ENCODE peak calls at places on chromosomes 7 and 10, in four cellular contexts. D, R, Z and U are unnamed samples.

GRCh38 chr7:99355098-99355497 is 19.4 kb upstream of the ARPC1B start:
- DNase-seq in Z (no peak), R (no peak), D (no peak), U (no peak)

GRCh38 chr7:4066206-4066605 is 615.9 kb upstream of the FOXK1 start:
- DNase-seq in D (no peak), Z (no peak), R (no peak), U (no peak)

GRCh38 chr10:71687077-71687476 is 32.5 kb downstream of the C10orf105 start:
- DNase-seq in Z (no peak), R (no peak), D (no peak), U (no peak)

GRCh38 chr10:109963439-109963838 is 40.1 kb upstream of the XPNPEP1 start:
- DNase-seq in Z (no peak), D (no peak), R (peak), U (no peak)

GRCh38 chr7:113085781-113086390 is 741 bp downstream of the GPR85 start:
- DNase-seq in Z (no peak), D (no peak), R (peak), U (peak)

GRCh38 chr10:33612116-33612515 is 277.6 kb upstream of the NRP1 start:
- DNase-seq in D (no peak), Z (no peak), R (no peak), U (no peak)

GRCh38 chr10:1187151-1187854 is 131.1 kb downstream of the WDR37 start:
- DNase-seq in Z (no peak), R (no peak), D (no peak), U (no peak)

GRCh38 chr10:130774871-130775270 is 536.6 kb downstream of the TCERG1L start:
- DNase-seq in R (no peak), D (no peak), Z (no peak), U (no peak)

GRCh38 chr10:113987805-113988204 is 55.9 kb upstream of the ADRB1 start:
- DNase-seq in D (no peak), Z (no peak), R (no peak), U (no peak)

GRCh38 chr7:142964502-142965246 is 2.5 kb upstream of the KEL start:
- DNase-seq in Z (no peak), R (no peak), D (no peak), U (no peak)

GRCh38 chr10:30806824-30807223 is 177.3 kb upstream of the LYZL2 start:
- DNase-seq in Z (no peak), R (no peak), D (no peak), U (no peak)

GRCh38 chr7:154929006-154929726 is 73.8 kb downstream of the PAXIP1 start:
- DNase-seq in R (no peak), D (no peak), Z (no peak), U (no peak)

GRCh38 chr10:84156768-84157167 is 16.8 kb upstream of the GPR15LG start:
- DNase-seq in R (no peak), D (no peak), Z (no peak), U (no peak)

GRCh38 chr10:100816671-100817070 is 71.3 kb downstream of the PAX2 start:
- DNase-seq in D (no peak), Z (no peak), R (no peak), U (no peak)

GRCh38 chr10:73653701-73654100 is 2.1 kb downstream of the SYNPO2L start:
- DNase-seq in Z (peak), R (no peak), D (no peak), U (peak)

GRCh38 chr10:73653195-73653594 is 2.6 kb downstream of the SYNPO2L start:
- DNase-seq in Z (no peak), R (no peak), D (no peak), U (no peak)

GRCh38 chr10:73655257-73655989 is 406 bp downstream of the SYNPO2L start:
- DNase-seq in R (no peak), D (no peak), Z (no peak), U (no peak)

GRCh38 chr10:73650537-73651331 is 5.1 kb downstream of the SYNPO2L start:
- DNase-seq in R (no peak), Z (no peak), D (peak), U (no peak)

DNA sequence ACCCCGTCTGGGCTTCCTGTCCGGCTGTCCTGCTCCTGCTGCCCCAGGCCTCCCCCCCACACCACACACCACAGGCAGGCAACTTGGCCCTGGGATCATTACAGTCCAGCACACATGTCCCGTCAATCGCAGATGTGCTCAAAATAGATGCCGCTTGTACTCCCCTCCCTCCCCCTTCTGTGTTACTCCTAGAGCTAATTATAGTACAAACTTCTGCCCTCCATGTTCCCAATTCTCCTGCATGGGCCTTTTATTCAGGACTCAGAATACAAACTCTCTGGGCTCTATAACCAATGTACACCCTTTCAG is at the start of gene SYNPO2L:
- DNase-seq in R (no peak), Z (no peak), D (no peak), U (no peak)
- TF ChIP-seq RAD21 in R (no peak), Z (no peak), D (no peak), U (no peak)

DNA sequence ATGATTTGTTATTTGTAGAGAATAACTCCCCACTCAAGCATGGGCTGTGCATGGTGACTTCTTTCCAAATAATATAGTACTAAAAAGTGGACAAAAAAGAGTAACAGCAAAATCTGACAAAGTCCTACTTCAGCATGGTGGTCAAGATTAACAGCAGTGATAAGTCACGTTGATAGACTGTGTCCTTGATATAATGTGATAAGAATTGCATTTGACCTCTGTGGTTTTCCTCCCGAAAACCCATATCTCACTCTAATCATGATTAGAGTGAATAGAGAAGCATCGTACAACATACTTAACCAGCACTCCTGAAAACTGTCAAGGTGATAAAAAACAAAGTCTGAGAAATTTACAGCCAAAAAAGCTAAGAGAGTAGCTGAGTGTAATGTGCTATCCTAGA is 42.4 kb downstream of the REEP3 start:
- DNase-seq in R (no peak), Z (no peak), D (no peak), U (no peak)
- TF ChIP-seq PBX3 in R (peak), Z (no peak), D (no peak), U (no peak)

GRCh38 chr7:23347682-23348180 is 48.6 kb downstream of the MALSU1 start:
- DNase-seq in R (no peak), Z (no peak), D (no peak), U (peak)
- TF ChIP-seq RAD21 in R (no peak), Z (no peak), D (no peak), U (no peak)

GRCh38 chr10:124992462-124993344 is 50.8 kb downstream of the ZRANB1 start:
- DNase-seq in R (peak), Z (peak), D (no peak), U (no peak)
- TF ChIP-seq PBX3 in R (no peak), Z (no peak), D (no peak), U (no peak)